ENCODE peak calls at places on chromosomes 5 and 9, in six cellular contexts. R is K562, B is HepG2, I is H1, Q is SK-N-SH, D is GM12878. N is an unnamed sample.

GRCh38 chr9:95508242-95508967 is 8.4 kb downstream of the PTCH1 start:
- DNase-seq in B (no peak), Q (peak; percentile 47), D (no peak), I (no peak), R (no peak), N (no peak)

GRCh38 chr5:132271251-132272246 is 14.1 kb downstream of the PDLIM4 start:
- DNase-seq in I (no peak), B (no peak), R (no peak), D (no peak), Q (no peak), N (no peak)

GRCh38 chr5:10762776-10763500 is 1.9 kb upstream of the DAP start:
- DNase-seq in I (no peak), D (no peak), B (no peak), Q (no peak), R (peak; percentile 41), N (peak; percentile 62)

GRCh38 chr5:43981556-43981955 is 378.6 kb downstream of the NNT start:
- DNase-seq in Q (no peak), D (no peak), B (no peak), R (no peak), I (no peak), N (no peak)

GRCh38 chr9:133679056-133679455 is 42.9 kb downstream of the DBH start:
- DNase-seq in Q (no peak), D (no peak), R (no peak), I (no peak), B (no peak), N (no peak)

GRCh38 chr9:132185164-132186009 is 23.5 kb downstream of the NTNG2 start:
- DNase-seq in R (no peak), Q (no peak), B (no peak), D (no peak), I (no peak), N (no peak)

GRCh38 chr5:133440467-133441115 is 171.8 kb downstream of the FSTL4 start:
- DNase-seq in D (no peak), B (no peak), I (no peak), Q (no peak), R (no peak), N (no peak)

GRCh38 chr5:181133610-181134231 is 2.8 kb upstream of the OR2V1 start:
- DNase-seq in Q (no peak), D (no peak), R (peak; percentile 89), I (no peak), B (peak; percentile 12), N (peak; percentile 51)

GRCh38 chr9:111839981-111840380 is 45.2 kb upstream of the SHOC1 start:
- DNase-seq in B (no peak), D (no peak), I (no peak), R (no peak), Q (no peak), N (peak; percentile 70)

GRCh38 chr5:31898246-31898645 is 259.3 kb downstream of the PDZD2 start:
- DNase-seq in Q (no peak), D (no peak), I (no peak), B (no peak), R (no peak), N (no peak)

GRCh38 chr9:2229109-2229733 is 214.1 kb downstream of the SMARCA2 start:
- DNase-seq in D (no peak), B (no peak), I (no peak), Q (no peak), R (no peak), N (no peak)

GRCh38 chr9:121509175-121509574 is 9.5 kb upstream of the GGTA1 start:
- DNase-seq in Q (no peak), B (no peak), D (no peak), I (no peak), R (no peak), N (peak; percentile 9)

GRCh38 chr9:132973713-132974112 is 4.8 kb upstream of the GFI1B start:
- DNase-seq in I (no peak), R (peak; percentile 87), D (no peak), B (no peak), Q (peak; percentile 62), N (peak; percentile 18)

GRCh38 chr5:39132792-39133191 is 58.6 kb upstream of the RICTOR start:
- DNase-seq in D (no peak), I (no peak), Q (no peak), R (no peak), B (peak; percentile 6), N (no peak)

GRCh38 chr9:97761066-97761598 is 64.0 kb upstream of the XPA start:
- DNase-seq in B (peak; percentile 14), I (no peak), D (no peak), R (no peak), Q (no peak), N (no peak)

GRCh38 chr5:65185468-65185867 is 296.3 kb downstream of the ADAMTS6 start:
- DNase-seq in D (no peak), R (no peak), Q (no peak), B (no peak), I (no peak), N (peak; percentile 58)

GRCh38 chr9:89410709-89411111 is 87.2 kb downstream of the SEMA4D start:
- DNase-seq in R (no peak), D (peak; percentile 75), B (no peak), I (no peak), Q (no peak), N (no peak)

GRCh38 chr5:113192541-113192940 is 215.9 kb downstream of the DCP2 start:
- DNase-seq in R (no peak), I (no peak), B (no peak), Q (no peak), D (no peak), N (no peak)

GRCh38 chr5:110086658-110087388 is 397.1 kb downstream of the MAN2A1 start:
- DNase-seq in R (no peak), D (no peak), I (no peak), Q (no peak), B (no peak), N (peak; percentile 29)

GRCh38 chr9:26863074-26863473 is 29.5 kb downstream of the CAAP1 start:
- DNase-seq in R (no peak), Q (peak; percentile 6), I (no peak), D (no peak), B (peak; percentile 5), N (peak; percentile 2)

GRCh38 chr5:179221877-179222220 is 123.4 kb downstream of the ADAMTS2 start:
- DNase-seq in I (no peak), R (no peak), D (no peak), B (no peak), Q (no peak), N (no peak)

GRCh38 chr5:179219661-179220620 is 125.3 kb downstream of the ADAMTS2 start:
- DNase-seq in R (no peak), Q (no peak), B (no peak), I (no peak), D (no peak), N (no peak)

GRCh38 chr5:179221196-179221876 is 123.9 kb downstream of the ADAMTS2 start:
- DNase-seq in I (no peak), B (no peak), R (no peak), Q (peak; percentile 21), D (no peak), N (no peak)

GRCh38 chr5:179222246-179223017 is 122.8 kb downstream of the ADAMTS2 start:
- DNase-seq in I (no peak), Q (no peak), B (no peak), R (no peak), D (no peak), N (no peak)

GRCh38 chr5:179220716-179221115 is 124.5 kb downstream of the ADAMTS2 start:
- DNase-seq in R (no peak), I (no peak), Q (peak; percentile 16), D (no peak), B (no peak), N (no peak)
- H4K20me1 ChIP-seq in R (no peaks in the 10 kb centered on the region), I (peaks cover 6% of the 10 kb centered on the region), Q (no peaks in the 10 kb centered on the region), D (no peaks in the 10 kb centered on the region), B (no peaks in the 10 kb centered on the region), N (peaks cover 14% of the 10 kb centered on the region)

DNA sequence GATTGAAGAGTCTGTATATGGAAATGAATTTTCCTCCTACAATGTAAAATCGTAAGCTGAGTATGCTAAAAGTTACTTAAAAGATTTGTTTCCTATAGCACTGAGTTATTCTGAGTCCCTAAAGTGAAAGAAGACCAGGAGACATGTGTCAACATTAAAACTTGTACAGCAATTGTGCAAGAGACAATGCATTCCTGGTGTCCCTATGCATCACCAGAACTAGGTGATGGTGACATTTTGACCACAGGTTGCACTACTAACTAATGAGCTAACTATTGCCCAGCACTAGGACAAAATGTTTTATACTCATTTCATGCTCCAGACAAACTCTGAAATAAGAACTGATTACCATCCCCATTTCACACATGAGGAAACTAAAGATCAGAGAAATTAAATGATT is 269.3 kb downstream of the ACTL7B start:
- DNase-seq in I (no peak), B (no peak), Q (no peak), R (no peak), D (no peak), N (no peak)
- TF ChIP-seq RFX5 in I (no peak), B (no peak), Q (no peak), R (no peak), D (no peak), N (no peak)

DNA sequence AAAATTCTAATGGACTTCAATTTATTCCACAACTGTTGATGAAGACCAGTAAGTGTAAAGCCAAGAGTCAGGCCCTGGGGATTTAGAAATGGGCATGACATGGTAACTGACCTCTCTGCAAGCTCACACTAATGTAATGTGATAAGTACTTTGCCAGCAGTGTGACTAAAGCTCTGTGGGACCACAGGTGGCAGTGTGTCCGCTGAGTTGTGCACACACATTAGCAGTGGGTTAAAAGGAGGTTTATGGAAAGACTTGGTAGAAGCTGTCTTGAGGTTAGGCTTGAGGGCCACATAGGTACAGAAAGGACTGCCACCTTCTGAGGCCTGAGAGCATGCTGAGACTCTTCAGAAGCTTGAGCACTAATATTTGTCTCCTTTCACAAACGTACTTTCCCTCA is 67.6 kb downstream of the UBAP1 start:
- DNase-seq in Q (no peak), R (no peak), B (no peak), I (no peak), D (no peak), N (no peak)
- H4K20me1 ChIP-seq in Q (peaks cover 15% of the 10 kb centered on the region), R (no peaks in the 10 kb centered on the region), B (no peaks in the 10 kb centered on the region), I (peaks cover 2% of the 10 kb centered on the region), D (no peaks in the 10 kb centered on the region), N (peaks cover 36% of the 10 kb centered on the region)

DNA sequence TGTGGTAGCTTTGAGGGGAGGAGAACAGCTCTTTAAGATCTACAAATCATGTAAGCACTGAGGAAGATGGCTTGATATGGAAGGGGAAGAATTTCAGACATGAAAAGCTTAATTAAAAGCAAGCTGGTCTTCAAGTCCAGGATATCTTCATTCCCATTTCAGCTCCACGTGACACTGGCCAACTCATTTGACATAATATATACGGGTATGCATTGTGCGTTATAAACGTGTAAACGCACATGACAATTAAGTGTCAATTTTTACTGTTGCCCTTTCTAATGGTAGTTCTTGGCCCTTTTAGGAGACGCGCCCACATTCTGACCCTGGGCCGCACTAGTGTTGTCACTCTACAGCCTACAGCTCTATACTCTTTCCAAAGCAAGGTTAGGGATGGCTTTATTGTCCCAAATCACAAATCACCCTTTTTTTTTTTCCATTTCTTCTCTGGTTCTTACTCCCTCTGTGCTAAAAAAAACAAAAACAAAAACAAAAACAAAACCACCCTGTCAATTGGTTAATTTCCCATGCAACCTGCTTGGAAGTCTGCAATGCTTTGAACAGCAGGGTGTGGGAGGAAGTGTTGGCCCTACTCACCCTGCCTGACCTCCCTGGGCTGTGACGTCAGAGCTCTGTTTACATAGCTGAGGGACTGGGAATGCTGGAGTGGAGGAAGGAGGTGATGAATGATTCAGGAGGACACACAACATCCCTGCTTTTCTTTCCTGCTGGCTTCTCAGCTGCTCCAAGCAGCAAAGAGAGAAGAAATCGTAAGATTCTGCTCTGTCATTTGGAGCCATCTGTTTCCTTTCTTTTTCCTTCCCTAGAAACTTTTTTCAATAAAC is 19.3 kb downstream of the RFK start:
- DNase-seq in B (peak; percentile 85), I (no peak), D (no peak), R (no peak), Q (no peak), N (peak; percentile 96)
- TF ChIP-seq RFX5 in B (no peak), I (no peak), D (no peak), R (no peak), Q (no peak), N (no peak)

GRCh38 chr5:20420991-20421595 is 433.1 kb upstream of the CDH18 start:
- DNase-seq in R (no peak), B (no peak), Q (no peak), D (no peak), I (no peak), N (no peak)
- H4K20me1 ChIP-seq in R (no peaks in the 10 kb centered on the region), B (no peaks in the 10 kb centered on the region), Q (no peaks in the 10 kb centered on the region), D (no peaks in the 10 kb centered on the region), I (no peaks in the 10 kb centered on the region), N (no peaks in the 10 kb centered on the region)

N was measured in IMR-90.